ENCODE peak calls at places on chromosomes 11 and 22, in five cellular contexts. T, X, F, K and R are unnamed samples.

GRCh38 chr22:44032126-44032730 is 8.1 kb downstream of the PARVB start:
- DNase-seq in K (no peak), F (peak), T (no peak), X (no peak), R (no peak)

GRCh38 chr22:49320714-49321476 is 506.8 kb downstream of the BRD1 start:
- DNase-seq in X (no peak), K (no peak), F (no peak), T (no peak), R (no peak)

GRCh38 chr11:121163658-121164308 is 62.7 kb downstream of the TECTA start:
- DNase-seq in K (no peak), F (no peak), X (no peak), T (peak), R (no peak)

GRCh38 chr11:9839550-9839949 is 175.7 kb downstream of the SWAP70 start:
- DNase-seq in K (no peak), F (no peak), X (no peak), T (no peak), R (no peak)

GRCh38 chr11:88701816-88702215 is 364.0 kb downstream of the GRM5 start:
- DNase-seq in F (no peak), T (no peak), X (no peak), K (no peak), R (no peak)

GRCh38 chr22:43876866-43877509 is 14.7 kb upstream of the SULT4A1 start:
- DNase-seq in F (no peak), X (no peak), K (no peak), T (no peak), R (no peak)

GRCh38 chr11:15234796-15235195 is 120.1 kb downstream of the INSC start:
- DNase-seq in X (no peak), T (no peak), K (no peak), F (no peak), R (no peak)

GRCh38 chr11:119323532-119324033 is 6.7 kb upstream of the MCAM start:
- DNase-seq in F (peak), X (peak), K (peak), T (peak), R (peak)

GRCh38 chr11:133950874-133951483 is 5.8 kb downstream of the IGSF9B start:
- DNase-seq in K (no peak), T (no peak), X (no peak), F (no peak), R (no peak)

GRCh38 chr11:133277886-133278285 is 254.4 kb downstream of the OPCML start:
- DNase-seq in X (no peak), K (no peak), F (no peak), T (no peak), R (no peak)

GRCh38 chr11:2996976-2997375 is 4.8 kb upstream of the NAP1L4 start:
- DNase-seq in T (no peak), K (no peak), X (no peak), F (no peak), R (no peak)

GRCh38 chr22:26579331-26579886 is 10.5 kb downstream of the TPST2 start:
- DNase-seq in T (no peak), F (no peak), X (no peak), K (no peak), R (no peak)

GRCh38 chr22:31578171-31578570 is 81.8 kb downstream of the SFI1 start:
- DNase-seq in K (no peak), T (no peak), F (no peak), X (no peak), R (no peak)

GRCh38 chr11:87097582-87097981 is 59.8 kb downstream of the TMEM135 start:
- DNase-seq in F (peak), X (no peak), K (no peak), T (peak), R (peak)

GRCh38 chr22:49370841-49371301 is 456.8 kb downstream of the BRD1 start:
- DNase-seq in F (no peak), X (no peak), T (no peak), K (no peak), R (no peak)

GRCh38 chr22:23745780-23746179 is 5.1 kb downstream of the ZNF70 start:
- DNase-seq in F (no peak), K (no peak), T (no peak), X (no peak), R (no peak)

GRCh38 chr11:113331436-113331835 is 17.1 kb downstream of the TTC12 start:
- DNase-seq in K (no peak), F (no peak), X (no peak), T (no peak), R (no peak)

GRCh38 chr11:61773356-61773755 is 19.0 kb downstream of the TMEM258 start:
- DNase-seq in T (no peak), F (no peak), K (no peak), X (no peak), R (no peak)

GRCh38 chr11:4903484-4903883 is at the start of gene OR51A7:
- DNase-seq in X (no peak), T (no peak), F (no peak), K (no peak), R (no peak)

GRCh38 chr11:7332962-7333361 is 81.3 kb downstream of the SYT9 start:
- DNase-seq in T (no peak), X (no peak), K (no peak), F (no peak), R (no peak)

GRCh38 chr11:65555693-65556231 is 2.4 kb downstream of the LTBP3 start:
- DNase-seq in K (no peak), X (peak), F (peak), T (no peak), R (no peak)

GRCh38 chr11:134126197-134126822 is 57.4 kb downstream of the JAM3 start:
- DNase-seq in T (peak), X (no peak), F (peak), K (peak), R (no peak)

GRCh38 chr22:49553076-49553475 is 274.6 kb downstream of the BRD1 start:
- DNase-seq in K (no peak), T (no peak), X (no peak), F (no peak), R (no peak)

GRCh38 chr11:48148749-48149148 is 67.9 kb upstream of the OR4B1 start:
- DNase-seq in K (no peak), T (peak), X (no peak), F (peak), R (no peak)

GRCh38 chr11:76385903-76386302 is 4.8 kb downstream of the GVQW3 start:
- DNase-seq in X (no peak), K (no peak), F (no peak), T (no peak), R (no peak)

GRCh38 chr11:79244175-79244804 is 196.5 kb downstream of the TENM4 start:
- DNase-seq in X (no peak), T (peak), K (peak), F (peak), R (no peak)

GRCh38 chr11:47669856-47670255 is 27.5 kb upstream of the MTCH2 start:
- DNase-seq in T (no peak), X (no peak), K (no peak), F (no peak), R (no peak)

GRCh38 chr22:36732609-36733008 is 29.1 kb upstream of the CACNG2 start:
- DNase-seq in F (no peak), K (no peak), X (peak), T (no peak), R (no peak)

GRCh38 chr11:2891291-2891690 is 5.7 kb upstream of the CDKN1C start:
- DNase-seq in T (no peak), K (no peak), X (peak), F (no peak), R (no peak)

GRCh38 chr11:86782781-86783180 is 17.6 kb upstream of the PRSS23 start:
- DNase-seq in X (no peak), K (no peak), T (no peak), F (no peak), R (no peak)

GRCh38 chr11:93652161-93652597 is 9.3 kb upstream of the CEP295 start:
- DNase-seq in T (peak), X (no peak), K (peak), F (peak), R (peak)

GRCh38 chr22:46043816-46044717 is 67.1 kb upstream of the WNT7B start:
- DNase-seq in F (peak), K (no peak), X (peak), T (peak), R (no peak)

GRCh38 chr11:56988614-56989013 is at the start of gene OR5AK2:
- DNase-seq in X (no peak), F (no peak), T (no peak), K (no peak), R (no peak)

GRCh38 chr11:122344281-122344680 is 228.3 kb upstream of the BLID start:
- DNase-seq in K (peak), F (peak), X (no peak), T (peak), R (no peak)

GRCh38 chr22:48838376-48838775 is 989.3 kb downstream of the BRD1 start:
- DNase-seq in F (no peak), T (no peak), X (no peak), K (no peak), R (no peak)

GRCh38 chr11:30459821-30460220 is 126.3 kb downstream of the MPPED2 start:
- DNase-seq in X (no peak), K (no peak), T (no peak), F (no peak), R (no peak)

GRCh38 chr22:48477031-48477721 is 1350.5 kb downstream of the BRD1 start:
- DNase-seq in T (no peak), F (no peak), K (no peak), X (peak), R (no peak)

DNA sequence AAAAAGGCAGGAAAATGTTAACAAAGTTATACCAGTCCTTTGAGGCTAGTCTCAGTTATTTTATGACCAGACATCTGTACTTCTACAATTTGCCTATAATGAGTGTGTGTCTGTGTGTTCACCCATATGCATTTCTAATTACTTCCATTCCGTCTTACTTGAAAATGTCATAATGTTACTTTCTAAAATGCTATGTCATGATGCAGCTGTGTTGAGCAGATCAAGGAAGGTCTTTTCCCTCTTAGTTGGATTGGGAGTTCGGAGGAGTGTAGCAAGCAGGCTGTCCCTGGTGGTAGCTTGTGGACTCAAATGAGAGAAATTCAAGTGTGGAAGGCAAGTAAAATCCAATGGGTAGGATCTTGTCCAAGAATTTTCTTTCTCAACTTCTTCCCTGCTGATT is 3.0 kb downstream of the SNX19 start:
- DNase-seq in K (no peak), F (no peak), X (no peak), T (no peak), R (no peak)
- TF ChIP-seq CTCF in K (no peak), F (no peak), X (no peak), T (no peak), R (no peak)

DNA sequence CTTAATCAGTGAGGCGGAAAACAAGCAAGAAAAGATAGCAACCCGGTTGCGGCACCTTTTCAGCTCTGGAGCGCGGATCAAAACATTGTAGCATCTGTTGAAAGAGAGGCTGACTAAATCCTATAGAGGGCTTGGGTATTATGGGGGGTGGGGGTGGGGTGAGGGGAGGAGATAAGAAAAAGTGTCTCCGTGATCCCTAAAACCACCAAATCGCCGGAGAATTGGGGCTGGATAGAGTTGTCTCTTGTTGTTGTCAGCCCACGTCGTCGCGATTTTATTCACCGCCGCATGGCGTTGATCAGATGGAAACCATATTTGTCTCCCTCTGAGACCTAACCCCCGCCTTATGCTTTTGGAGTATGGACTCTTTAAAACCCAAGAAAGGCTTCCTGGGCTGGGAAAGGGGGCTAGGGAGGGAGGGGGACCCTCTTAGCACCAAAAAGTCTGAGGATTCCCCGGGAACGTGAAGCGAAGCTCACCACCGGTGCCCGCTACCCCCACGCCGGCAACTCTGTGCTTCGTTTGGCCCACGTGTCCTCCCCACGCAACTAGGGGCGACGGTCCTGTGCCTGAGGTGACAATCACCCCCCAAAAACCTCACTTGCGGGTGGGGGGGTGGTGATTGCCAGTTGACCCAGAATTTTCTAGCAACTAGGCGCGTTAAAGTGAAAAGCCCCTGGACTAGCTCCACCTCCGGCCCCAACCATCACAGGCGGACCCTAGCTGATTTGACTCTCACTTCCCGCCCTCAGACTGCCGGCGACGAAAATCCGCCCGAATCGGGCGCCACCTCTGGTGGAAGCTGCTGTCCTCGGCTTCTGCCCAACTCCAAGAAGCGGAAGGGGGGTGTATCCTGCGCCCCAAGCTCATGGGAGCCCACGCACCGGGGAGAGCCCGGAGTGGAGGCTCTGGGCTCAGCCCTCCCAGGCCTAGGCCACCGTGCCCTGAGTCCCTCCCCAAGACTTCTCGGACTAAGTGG is 12.8 kb downstream of the PAX6 start:
- DNase-seq in K (no peak), F (no peak), T (no peak), X (no peak), R (no peak)
- TF ChIP-seq CTCF in K (peak), F (peak), T (peak), X (no peak), R (peak)

GRCh38 chr11:44538375-44539054 is 26.9 kb upstream of the CD82 start:
- DNase-seq in F (peak), X (peak), T (peak), K (no peak), R (peak)

GRCh38 chr11:44539971-44540370 is 25.5 kb upstream of the CD82 start:
- DNase-seq in F (no peak), K (no peak), T (no peak), X (no peak), R (no peak)

GRCh38 chr11:44535201-44535980 is 30.1 kb upstream of the CD82 start:
- DNase-seq in F (no peak), K (no peak), T (no peak), X (no peak), R (no peak)

GRCh38 chr11:44536779-44537516 is 28.5 kb upstream of the CD82 start:
- DNase-seq in T (no peak), F (no peak), X (no peak), K (no peak), R (no peak)

DNA sequence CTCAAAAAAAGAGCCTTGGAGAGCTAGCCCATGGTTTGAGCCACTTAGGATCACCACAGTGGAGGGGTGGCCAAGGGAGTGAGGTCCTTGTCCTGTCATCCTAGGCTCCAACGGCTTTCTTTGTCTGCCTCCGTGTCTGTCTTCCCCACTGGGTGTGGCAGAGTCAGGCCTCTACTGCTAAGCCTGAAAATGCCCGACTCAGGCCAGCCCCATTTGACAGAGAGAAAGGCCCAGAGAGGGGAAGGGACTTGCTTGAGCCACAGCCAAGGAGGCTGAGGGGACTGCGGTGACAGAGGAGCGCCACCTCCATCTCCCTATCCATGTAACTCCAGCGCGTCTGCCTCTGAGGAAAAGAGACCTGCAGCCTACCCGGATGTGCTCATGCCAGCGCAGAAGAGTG is 27.8 kb upstream of the CD82 start:
- DNase-seq in T (no peak), K (no peak), F (no peak), X (no peak), R (no peak)
- TF ChIP-seq CTCF in T (no peak), K (no peak), F (no peak), X (no peak), R (no peak)

GRCh38 chr22:22125028-22125578 is 119.5 kb upstream of the VPREB1 start:
- DNase-seq in F (no peak), X (no peak), T (no peak), K (no peak), R (no peak)
- TF ChIP-seq CTCF in F (no peak), X (no peak), T (no peak), K (no peak), R (no peak)

GRCh38 chr11:108958446-108959123 is 293.7 kb downstream of the DDX10 start:
- DNase-seq in X (no peak), T (peak), K (peak), F (peak), R (no peak)
- TF ChIP-seq CTCF in X (no peak), T (no peak), K (no peak), F (no peak), R (no peak)